ENCODE peak calls at places on chromosomes 4 and X, in five cellular contexts. D is HFF-Myc, J is GM12864, B is AG10803, X is endothelial cell. V is an unnamed sample.

GRCh38 chr4:82913305-82913704 is 12.8 kb downstream of the THAP9 start:
- DNase-seq in D (no peak), B (peak; percentile 11), J (no peak), X (no peak), V (no peak)

GRCh38 chr4:153344131-153345010 is at the start of gene MND1:
- DNase-seq in B (peak; percentile 65), J (peak; percentile 51), X (peak; percentile 97), D (no peak), V (peak; percentile 95)

GRCh38 chrX:153766098-153766817 is 2.2 kb downstream of the PLXNB3 start:
- DNase-seq in B (peak; percentile 47), X (no peak), D (peak; percentile 27), J (no peak), V (no peak)

GRCh38 chr4:5812506-5813229 is 80.2 kb downstream of the CRMP1 start:
- DNase-seq in J (peak; percentile 30), D (peak; percentile 52), X (peak; percentile 42), B (peak; percentile 77), V (peak; percentile 73)

GRCh38 chr4:8912506-8912905 is 40.9 kb upstream of the HMX1 start:
- DNase-seq in X (no peak), J (no peak), D (no peak), B (no peak), V (peak; percentile 15)

GRCh38 chr4:5960197-5960880 is 57.9 kb downstream of the C4orf50 start:
- DNase-seq in J (no peak), X (no peak), B (no peak), D (no peak), V (no peak)

GRCh38 chr4:113312529-113312928 is 263.1 kb downstream of the ANK2 start:
- DNase-seq in J (no peak), X (no peak), B (no peak), D (no peak), V (no peak)

GRCh38 chr4:13917010-13917409 is 289.5 kb upstream of the BOD1L1 start:
- DNase-seq in D (no peak), X (no peak), B (peak; percentile 94), J (no peak), V (no peak)

GRCh38 chr4:2793578-2793919 is 664 bp downstream of the SH3BP2 start:
- DNase-seq in J (no peak), B (peak; percentile 44), D (no peak), X (peak; percentile 17), V (no peak)

GRCh38 chrX:130086414-130087207 is 23.7 kb downstream of the ELF4 start:
- DNase-seq in X (no peak), D (no peak), J (no peak), B (no peak), V (peak; percentile 45)

GRCh38 chrX:129511689-129512088 is 11.6 kb downstream of the SMARCA1 start:
- DNase-seq in J (no peak), B (no peak), X (no peak), D (no peak), V (no peak)

GRCh38 chrX:134883134-134883700 is 107.6 kb upstream of the SMIM10 start:
- DNase-seq in B (no peak), J (no peak), D (no peak), X (no peak), V (no peak)

GRCh38 chr4:158163941-158164665 is 8.7 kb downstream of the GASK1B start:
- DNase-seq in B (no peak), J (no peak), D (no peak), X (no peak), V (no peak)

GRCh38 chr4:77538574-77539157 is 67.0 kb upstream of the CXCL13 start:
- DNase-seq in J (no peak), B (no peak), D (peak; percentile 7), X (no peak), V (no peak)

GRCh38 chr4:149549911-149550310 is 265.7 kb downstream of the IQCM start:
- DNase-seq in X (no peak), B (peak; percentile 4), D (no peak), J (no peak), V (no peak)

GRCh38 chrX:155094468-155095061 is 23.3 kb downstream of the BRCC3 start:
- DNase-seq in D (no peak), X (peak; percentile 5), B (peak; percentile 16), J (no peak), V (no peak)

GRCh38 chr4:86653237-86653865 is 59.2 kb downstream of the PTPN13 start:
- DNase-seq in B (no peak), X (no peak), J (no peak), D (no peak), V (no peak)

GRCh38 chr4:110198472-110199419 is at the start of gene ELOVL6:
- DNase-seq in D (peak; percentile 62), X (peak; percentile 63), B (peak; percentile 67), J (no peak), V (peak; percentile 59)

GRCh38 chrX:154487518-154488290 is 1.3 kb upstream of the UBL4A start:
- DNase-seq in B (no peak), J (no peak), D (no peak), X (no peak), V (no peak)

GRCh38 chrX:8679572-8679971 is 52.4 kb downstream of the ANOS1 start:
- DNase-seq in B (no peak), X (no peak), D (no peak), J (no peak), V (no peak)

GRCh38 chr4:9762823-9763475 is 18.5 kb upstream of the DRD5 start:
- DNase-seq in J (peak; percentile 47), X (peak; percentile 70), D (peak; percentile 22), B (peak; percentile 76), V (peak; percentile 76)

GRCh38 chrX:39936886-39937770 is 160.6 kb downstream of the BCOR start:
- DNase-seq in D (no peak), X (no peak), J (no peak), B (no peak), V (peak; percentile 17)

GRCh38 chrX:40102393-40103381 is 4.9 kb upstream of the BCOR start:
- DNase-seq in B (no peak), D (no peak), X (no peak), J (no peak), V (no peak)

GRCh38 chr4:5892321-5893012 is 419 bp downstream of the CRMP1 start:
- DNase-seq in X (no peak), J (no peak), D (no peak), B (no peak), V (peak; percentile 42)

GRCh38 chr4:6341696-6342095 is 72.0 kb downstream of the WFS1 start:
- DNase-seq in X (no peak), J (no peak), D (no peak), B (no peak), V (no peak)

GRCh38 chr4:169770411-169770810 is 12.7 kb upstream of the HPF1 start:
- DNase-seq in X (no peak), B (peak; percentile 4), D (no peak), J (no peak), V (no peak)

GRCh38 chr4:87555751-87556619 is 26.8 kb upstream of the SPARCL1 start:
- DNase-seq in J (no peak), X (no peak), D (no peak), B (peak; percentile 87), V (no peak)

GRCh38 chrX:119539872-119540271 is 25.3 kb downstream of the STEEP1 start:
- DNase-seq in J (no peak), D (no peak), B (no peak), X (peak; percentile 12), V (no peak)
- TF ChIP-seq CTCF in J (peak; percentile 22), D (no peak), B (no peak), X (no peak), V (no peak)

DNA sequence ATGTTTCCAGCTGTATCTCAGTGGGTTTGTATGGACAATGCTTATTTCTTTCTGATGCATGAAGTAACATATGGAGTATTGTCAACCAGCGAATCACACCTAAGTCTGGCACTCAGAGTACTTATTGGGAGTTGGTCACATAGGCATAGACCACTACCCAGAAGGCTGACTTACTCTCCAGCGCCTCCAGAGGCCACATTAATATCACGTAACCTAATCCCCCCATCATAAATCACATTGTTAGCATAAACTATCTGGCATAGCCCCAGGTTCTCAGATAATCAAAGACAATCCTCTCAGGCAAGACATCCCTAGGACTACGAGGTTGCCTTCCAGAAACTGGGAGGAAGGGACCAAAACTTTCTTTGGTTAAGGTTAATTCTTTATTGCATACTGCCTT is 560.5 kb upstream of the PABPC4L start:
- DNase-seq in D (no peak), X (no peak), J (no peak), B (no peak), V (no peak)
- TF ChIP-seq CTCF in D (no peak), X (no peak), J (peak; percentile 24), B (no peak), V (peak; percentile 24)

GRCh38 chr4:124111411-124111810 is 601.1 kb downstream of the ANKRD50 start:
- DNase-seq in B (no peak), J (no peak), D (no peak), X (no peak), V (no peak)

DNA sequence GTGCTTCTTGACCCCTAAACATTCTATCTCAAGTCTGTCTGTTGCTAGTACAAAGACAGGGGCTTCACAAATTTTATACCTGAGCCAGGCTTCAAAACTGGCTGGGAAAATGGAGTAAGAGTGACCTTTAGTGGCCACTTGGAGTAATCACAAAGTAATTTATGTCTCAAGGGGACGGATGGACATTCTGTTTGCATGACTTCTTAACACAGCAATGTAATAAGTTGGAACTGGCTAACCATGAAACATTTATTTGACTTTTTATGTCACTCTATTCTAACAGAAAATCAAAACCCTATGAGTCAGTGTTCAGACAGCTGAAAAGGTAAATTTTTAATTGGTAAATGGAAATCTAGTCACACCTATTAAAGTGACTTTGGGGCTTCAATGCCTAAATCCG is 600.6 kb downstream of the ANKRD50 start:
- DNase-seq in B (peak; percentile 80), D (peak; percentile 71), X (peak; percentile 27), J (peak; percentile 4), V (peak; percentile 7)
- TF ChIP-seq CTCF in B (peak; percentile 73), D (peak; percentile 53), X (peak; percentile 67), J (peak; percentile 33), V (peak; percentile 23)

GRCh38 chr4:39452860-39453587 is 5.7 kb downstream of the RPL9 start:
- DNase-seq in J (no peak), B (no peak), D (no peak), X (no peak), V (no peak)

GRCh38 chr4:39453738-39454137 is 5.0 kb downstream of the RPL9 start:
- DNase-seq in D (no peak), J (no peak), B (no peak), X (no peak), V (no peak)

GRCh38 chr4:39458505-39459300 is at the start of the genes LIAS and RPL9:
- DNase-seq in D (peak; percentile 99), J (peak; percentile 99), B (peak; percentile 100), X (peak; percentile 88), V (peak; percentile 93)

GRCh38 chr4:39455486-39455885 is 3.2 kb downstream of the RPL9 start:
- DNase-seq in J (no peak), B (no peak), X (no peak), D (no peak), V (no peak)

DNA sequence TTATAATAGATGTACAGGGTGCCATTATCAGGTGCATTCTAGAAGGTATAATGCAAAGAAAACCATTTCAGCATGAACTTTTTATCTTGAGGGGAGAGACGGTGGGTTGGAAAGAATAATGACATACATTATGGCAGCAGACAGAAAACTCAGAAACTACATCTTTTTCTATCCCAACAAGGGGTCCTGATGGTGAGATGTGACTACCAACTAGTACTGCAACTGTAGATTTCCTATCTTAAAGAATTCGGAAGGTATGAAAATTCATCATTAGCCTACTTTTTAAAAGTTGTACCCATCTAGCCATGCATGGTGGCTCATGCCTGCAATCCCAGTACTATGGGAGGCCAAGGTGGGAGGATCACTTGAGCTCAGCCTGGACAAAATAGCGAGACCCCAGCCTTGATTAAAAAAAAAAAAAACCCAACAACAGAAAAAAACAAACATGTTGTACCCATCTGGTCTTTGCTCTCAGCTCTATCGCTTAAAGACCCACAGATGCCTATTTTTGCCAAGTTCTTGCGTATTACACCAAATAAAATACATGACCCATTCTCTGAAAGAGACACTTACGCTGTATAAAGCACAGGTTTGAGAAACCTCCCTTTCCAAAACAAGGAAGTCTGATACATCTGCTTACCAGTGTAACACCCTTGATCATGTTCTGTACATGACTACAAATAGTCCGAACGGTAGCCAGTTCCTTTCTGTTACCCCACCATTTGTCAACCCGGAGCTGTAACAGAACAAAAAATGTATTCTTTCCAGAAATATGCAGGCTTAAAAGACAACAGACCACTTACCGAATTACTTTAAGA is 1.6 kb downstream of the RPL9 start:
- DNase-seq in B (no peak), D (no peak), X (no peak), J (no peak), V (no peak)
- TF ChIP-seq CTCF in B (no peak), D (no peak), X (no peak), J (no peak), V (no peak)